ENCODE peak calls at places on chromosomes 5 and 9, in eight cellular contexts. F, E, J, R, U, T, W and L are unnamed samples.

GRCh38 chr5:83708170-83708569 is 12.5 kb downstream of the HAPLN1 start:
- DNase-seq in W (no peak), E (no peak), F (no peak), T (no peak), J (no peak), U (no peak), R (no peak), L (no peak)

GRCh38 chr9:99052849-99053715 is 51.8 kb upstream of the TGFBR1 start:
- DNase-seq in J (no peak), U (no peak), E (no peak), T (no peak), R (no peak), W (no peak), F (no peak), L (no peak)

GRCh38 chr9:130107955-130108354 is 54.2 kb downstream of the GPR107 start:
- DNase-seq in W (no peak), R (no peak), J (no peak), F (no peak), U (no peak), E (no peak), T (no peak), L (no peak)

GRCh38 chr9:38079410-38080105 is 10.5 kb upstream of the SHB start:
- DNase-seq in W (no peak), R (no peak), E (no peak), T (no peak), U (peak; percentile 54), J (peak; percentile 48), F (no peak), L (no peak)

GRCh38 chr9:98603821-98604383 is 104.8 kb downstream of the GABBR2 start:
- DNase-seq in W (no peak), T (no peak), U (no peak), R (no peak), E (peak; percentile 77), J (no peak), F (peak; percentile 16), L (no peak)

GRCh38 chr9:20538092-20538491 is 84.2 kb downstream of the MLLT3 start:
- DNase-seq in R (no peak), F (no peak), U (no peak), E (no peak), J (no peak), W (no peak), T (no peak), L (no peak)

GRCh38 chr9:130423272-130423671 is 21.5 kb upstream of the ASS1 start:
- DNase-seq in J (no peak), T (no peak), F (no peak), E (peak; percentile 19), R (no peak), U (no peak), W (no peak), L (no peak)

GRCh38 chr9:71094708-71095251 is 26.6 kb downstream of the TRPM3 start:
- DNase-seq in W (no peak), J (no peak), E (no peak), R (no peak), T (no peak), F (no peak), U (no peak), L (no peak)

GRCh38 chr5:61966991-61967390 is 339.0 kb upstream of the KIF2A start:
- DNase-seq in J (no peak), E (no peak), T (no peak), W (no peak), F (peak; percentile 23), R (no peak), U (no peak), L (no peak)

GRCh38 chr9:95190413-95190812 is 127.1 kb downstream of the FANCC start:
- DNase-seq in W (no peak), U (no peak), R (no peak), J (no peak), F (peak; percentile 6), E (no peak), T (no peak), L (no peak)

GRCh38 chr9:7819984-7820383 is 20.4 kb upstream of the DMAC1 start:
- DNase-seq in E (no peak), W (no peak), R (no peak), U (no peak), J (no peak), T (no peak), F (no peak), L (no peak)

GRCh38 chr5:1858436-1858835 is 24.3 kb downstream of the IRX4 start:
- DNase-seq in R (no peak), U (no peak), J (no peak), E (no peak), F (no peak), W (no peak), T (no peak), L (no peak)

GRCh38 chr5:79703381-79703645 is 13.7 kb downstream of the CMYA5 start:
- DNase-seq in E (no peak), T (no peak), U (no peak), F (peak; percentile 57), W (no peak), R (no peak), J (no peak), L (no peak)

GRCh38 chr5:79704553-79704952 is 14.9 kb downstream of the CMYA5 start:
- DNase-seq in J (no peak), U (no peak), T (no peak), W (no peak), R (no peak), E (no peak), F (no peak), L (no peak)

GRCh38 chr5:79707535-79707934 is 17.9 kb downstream of the CMYA5 start:
- DNase-seq in F (no peak), E (no peak), R (no peak), J (no peak), T (no peak), W (no peak), U (no peak), L (no peak)

GRCh38 chr5:79702606-79703380 is 13.2 kb downstream of the CMYA5 start:
- DNase-seq in E (peak; percentile 25), U (peak; percentile 29), R (no peak), J (peak; percentile 45), W (peak; percentile 7), T (no peak), F (peak; percentile 56), L (no peak)

DNA sequence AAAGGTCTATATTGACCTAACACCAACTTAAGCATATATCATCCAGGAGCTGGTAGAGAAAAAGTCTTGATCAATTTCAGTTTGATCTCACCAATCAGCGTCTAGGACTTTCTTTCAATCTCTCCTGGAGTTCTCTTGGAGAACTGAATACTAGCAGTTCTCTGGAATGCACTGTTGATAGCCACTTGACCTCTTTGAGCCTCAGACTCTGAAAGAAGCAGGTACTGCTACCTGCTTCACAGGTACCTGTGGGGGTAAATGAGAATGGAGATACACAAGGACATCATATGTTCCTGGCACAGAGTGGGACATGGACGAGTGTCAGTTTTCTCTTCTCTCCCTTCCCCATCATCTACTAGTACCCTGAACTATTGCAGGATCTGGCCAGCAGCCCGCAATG is 16.0 kb downstream of the CMYA5 start:
- DNase-seq in T (no peak), R (no peak), W (no peak), U (no peak), F (no peak), J (no peak), E (no peak), L (no peak)
- TF ChIP-seq CTCF in T (no peak), R (no peak), W (no peak), U (no peak), F (no peak), J (no peak), E (no peak), L (no peak)

GRCh38 chr5:6253846-6254245 is 124.5 kb downstream of the MED10 start:
- DNase-seq in J (no peak), E (no peak), U (no peak), F (no peak), W (no peak), R (no peak), T (no peak), L (no peak)

GRCh38 chr5:6253281-6253680 is 125.1 kb downstream of the MED10 start:
- DNase-seq in J (no peak), R (no peak), W (no peak), T (no peak), E (no peak), F (no peak), U (no peak), L (no peak)

GRCh38 chr5:6255956-6256355 is 122.4 kb downstream of the MED10 start:
- DNase-seq in W (no peak), U (no peak), E (no peak), T (no peak), J (no peak), R (no peak), F (no peak), L (no peak)

GRCh38 chr5:6260846-6261245 is 117.5 kb downstream of the MED10 start:
- DNase-seq in U (no peak), T (no peak), E (no peak), J (no peak), R (no peak), F (no peak), W (no peak), L (no peak)

DNA sequence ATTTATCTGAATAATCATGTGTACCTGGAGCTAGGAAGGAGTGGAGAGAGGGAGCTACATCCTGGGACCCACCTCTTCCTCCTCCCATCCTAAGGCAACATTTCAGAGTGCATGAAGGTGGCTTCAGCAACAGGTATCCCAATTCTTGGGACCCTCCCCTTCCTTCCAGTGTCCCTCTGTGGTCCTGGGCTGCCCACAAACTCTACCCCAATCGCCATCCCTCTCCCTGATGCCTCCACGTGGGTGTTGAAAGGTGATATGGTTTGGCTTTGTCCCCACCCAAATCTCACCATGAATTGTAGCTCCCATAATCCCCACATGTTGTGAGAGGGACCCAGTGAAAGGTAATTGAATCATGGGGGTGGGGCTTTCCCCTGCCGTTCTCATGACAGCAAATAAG is 121.4 kb downstream of the MED10 start:
- DNase-seq in W (no peak), J (no peak), R (no peak), E (no peak), F (no peak), T (no peak), U (no peak), L (no peak)
- TF ChIP-seq CTCF in W (no peak), J (no peak), R (no peak), E (no peak), F (no peak), T (no peak), U (no peak), L (no peak)

GRCh38 chr9:109315889-109316640 is 4.8 kb downstream of the EPB41L4B start:
- DNase-seq in W (no peak), J (no peak), R (peak; percentile 32), U (peak; percentile 80), T (peak; percentile 47), F (peak; percentile 98), E (peak; percentile 80), L (peak; percentile 87)
- TF ChIP-seq CTCF in W (no peak), J (no peak), R (no peak), U (no peak), T (no peak), F (peak; percentile 10), E (no peak), L (no peak)

DNA sequence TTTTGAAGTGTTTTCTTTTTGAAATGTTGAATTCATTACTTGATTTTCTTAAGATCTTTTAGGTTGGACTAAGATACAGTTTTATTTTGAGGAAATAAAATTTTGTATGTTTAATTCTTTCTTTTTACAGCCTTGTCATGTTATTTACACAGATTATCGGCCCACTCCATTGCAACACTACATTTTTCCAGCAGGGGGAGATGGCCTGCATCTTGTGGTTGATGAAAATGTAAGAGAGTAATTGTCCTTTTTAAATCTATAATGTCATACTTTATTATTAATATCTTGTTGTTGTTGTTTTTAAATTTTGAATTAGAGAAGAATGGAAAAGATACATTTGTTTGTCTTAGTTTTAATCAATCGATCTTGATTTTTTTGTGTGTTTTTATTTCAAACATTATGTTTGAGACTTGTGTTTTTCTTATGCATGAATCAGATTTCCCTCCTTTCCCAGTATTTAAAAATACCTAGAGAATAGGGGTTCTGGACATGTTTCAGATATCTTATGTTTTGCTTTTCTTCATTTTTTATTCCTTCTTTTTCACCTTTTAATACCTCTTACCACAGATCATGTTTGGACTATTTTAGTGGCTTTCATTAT is 36.7 kb downstream of the MTREX start:
- DNase-seq in W (peak; percentile 48), F (peak; percentile 29), T (peak; percentile 76), U (peak; percentile 31), R (peak; percentile 31), E (peak; percentile 79), J (peak; percentile 61), L (peak; percentile 90)
- TF ChIP-seq CTCF in W (peak; percentile 94), F (peak; percentile 87), T (no peak), U (peak; percentile 91), R (peak; percentile 94), E (peak; percentile 95), J (peak; percentile 94), L (peak; percentile 86)